ENCODE peak calls at places on chromosomes 6 and 20, in four cellular contexts. One of them, this sample, is unnamed.

GRCh38 chr6:85672623-85673022 is 29.9 kb upstream of the SYNCRIP start:
- DNase-seq in NB4: peak
- DNase-seq in astrocyte: no peak
- DNase-seq in neural crest cell: no peak
- DNase-seq in this sample: no peak

GRCh38 chr6:166157930-166158617 is 9.6 kb downstream of the TBXT start:
- DNase-seq in NB4: no peak
- DNase-seq in astrocyte: no peak
- DNase-seq in neural crest cell: no peak
- DNase-seq in this sample: no peak

GRCh38 chr6:1917628-1918371 is 308.1 kb downstream of the FOXC1 start:
- DNase-seq in neural crest cell: no peak
- DNase-seq in astrocyte: peak
- DNase-seq in NB4: no peak
- DNase-seq in this sample: no peak

GRCh38 chr6:169843991-169844390 is 92.6 kb downstream of the ERMARD start:
- DNase-seq in NB4: no peak
- DNase-seq in astrocyte: no peak
- DNase-seq in neural crest cell: no peak
- DNase-seq in this sample: no peak

GRCh38 chr6:389622-390021 is 1.9 kb upstream of the IRF4 start:
- DNase-seq in neural crest cell: no peak
- DNase-seq in astrocyte: no peak
- DNase-seq in NB4: no peak
- DNase-seq in this sample: no peak

GRCh38 chr6:108598316-108598863 is 37.7 kb downstream of the FOXO3 start:
- DNase-seq in neural crest cell: no peak
- DNase-seq in astrocyte: no peak
- DNase-seq in NB4: peak
- DNase-seq in this sample: no peak

GRCh38 chr20:17860306-17861197 is 108.0 kb downstream of the SNX5 start:
- DNase-seq in neural crest cell: no peak
- DNase-seq in NB4: no peak
- DNase-seq in astrocyte: no peak
- DNase-seq in this sample: no peak

GRCh38 chr6:150086026-150086425 is 17.1 kb upstream of the ULBP3 start:
- DNase-seq in NB4: no peak
- DNase-seq in neural crest cell: no peak
- DNase-seq in astrocyte: no peak
- DNase-seq in this sample: no peak

GRCh38 chr6:114301596-114302219 is 41.1 kb downstream of the HS3ST5 start:
- DNase-seq in astrocyte: no peak
- DNase-seq in NB4: no peak
- DNase-seq in neural crest cell: no peak
- DNase-seq in this sample: no peak

GRCh38 chr20:17644451-17644850 is 37.6 kb downstream of the RRBP1 start:
- DNase-seq in neural crest cell: no peak
- DNase-seq in NB4: no peak
- DNase-seq in astrocyte: peak
- DNase-seq in this sample: no peak

GRCh38 chr6:33693186-33694158 is 18.0 kb downstream of the UQCC2 start:
- DNase-seq in astrocyte: no peak
- DNase-seq in NB4: no peak
- DNase-seq in neural crest cell: no peak
- DNase-seq in this sample: no peak

GRCh38 chr6:142946181-142946923 is 1.4 kb upstream of the HIVEP2 start:
- DNase-seq in astrocyte: peak
- DNase-seq in NB4: peak
- DNase-seq in neural crest cell: peak
- DNase-seq in this sample: peak

GRCh38 chr20:2762578-2763131 is 37.8 kb downstream of the CPXM1 start:
- DNase-seq in neural crest cell: no peak
- DNase-seq in astrocyte: no peak
- DNase-seq in NB4: no peak
- DNase-seq in this sample: no peak

GRCh38 chr6:47334334-47334733 is 24.6 kb upstream of the TNFRSF21 start:
- DNase-seq in astrocyte: no peak
- DNase-seq in NB4: no peak
- DNase-seq in neural crest cell: no peak
- DNase-seq in this sample: no peak

GRCh38 chr20:35363190-35363589 is 48.6 kb downstream of the UQCC1 start:
- DNase-seq in NB4: no peak
- DNase-seq in neural crest cell: no peak
- DNase-seq in astrocyte: peak
- DNase-seq in this sample: no peak

GRCh38 chr20:21503345-21503744 is 10.5 kb downstream of the NKX2-2 start:
- DNase-seq in NB4: peak
- DNase-seq in astrocyte: peak
- DNase-seq in neural crest cell: no peak
- DNase-seq in this sample: no peak

GRCh38 chr20:9331707-9332435 is 182.5 kb upstream of the LAMP5 start:
- DNase-seq in astrocyte: no peak
- DNase-seq in NB4: no peak
- DNase-seq in neural crest cell: no peak
- DNase-seq in this sample: no peak

GRCh38 chr6:3310710-3311109 is 52.0 kb downstream of the PSMG4 start:
- DNase-seq in neural crest cell: no peak
- DNase-seq in astrocyte: no peak
- DNase-seq in NB4: no peak
- DNase-seq in this sample: no peak

GRCh38 chr6:154408906-154409500 is 52.4 kb upstream of the IPCEF1 start:
- DNase-seq in astrocyte: no peak
- DNase-seq in neural crest cell: no peak
- DNase-seq in NB4: peak
- DNase-seq in this sample: no peak
- TF ChIP-seq CTCF in astrocyte: peak
- TF ChIP-seq CTCF in neural crest cell: peak
- TF ChIP-seq CTCF in NB4: no peak
- TF ChIP-seq CTCF in this sample: peak

GRCh38 chr6:165055231-165055630 is 254.2 kb downstream of the C6orf118 start:
- DNase-seq in NB4: peak
- DNase-seq in astrocyte: peak
- DNase-seq in neural crest cell: no peak
- DNase-seq in this sample: no peak
- TF ChIP-seq CTCF in NB4: no peak
- TF ChIP-seq CTCF in astrocyte: no peak
- TF ChIP-seq CTCF in neural crest cell: no peak
- TF ChIP-seq CTCF in this sample: no peak

DNA sequence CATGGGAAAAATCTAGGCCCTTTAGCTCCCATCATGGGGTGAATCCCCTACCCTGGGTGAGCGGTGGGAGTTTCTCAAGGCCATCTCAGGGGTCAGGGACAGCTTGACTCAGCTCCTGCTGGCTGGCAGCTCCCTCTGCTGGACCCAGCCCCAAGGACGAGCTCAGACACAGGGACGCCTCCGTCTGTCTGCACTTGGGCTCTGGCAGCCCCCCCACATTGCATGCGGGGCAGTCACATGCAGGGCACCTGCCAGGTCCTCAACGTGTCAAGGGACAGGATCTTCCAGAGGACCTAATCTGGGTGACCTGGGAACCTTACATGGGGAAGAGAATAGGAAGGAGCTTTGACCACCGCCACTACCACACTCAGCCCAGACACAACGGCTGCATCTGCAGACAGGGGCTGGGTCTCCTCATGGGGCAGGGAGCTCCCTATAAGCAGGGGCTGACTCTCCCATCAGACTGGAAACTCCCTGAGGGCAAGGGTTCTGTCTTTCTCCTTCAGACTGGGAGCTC is 173.4 kb downstream of the MRPL14 start:
- DNase-seq in NB4: peak
- DNase-seq in neural crest cell: no peak
- DNase-seq in astrocyte: no peak
- DNase-seq in this sample: no peak
- TF ChIP-seq CTCF in NB4: peak
- TF ChIP-seq CTCF in neural crest cell: peak
- TF ChIP-seq CTCF in astrocyte: no peak
- TF ChIP-seq CTCF in this sample: peak

GRCh38 chr6:18504232-18504596 is 117.1 kb downstream of the RNF144B start:
- DNase-seq in astrocyte: no peak
- DNase-seq in NB4: no peak
- DNase-seq in neural crest cell: no peak
- DNase-seq in this sample: no peak
- TF ChIP-seq CTCF in astrocyte: no peak
- TF ChIP-seq CTCF in NB4: no peak
- TF ChIP-seq CTCF in neural crest cell: no peak
- TF ChIP-seq CTCF in this sample: no peak

This sample was measured in progenitor cell of endocrine pancreas.